ENCODE peak calls at places on chromosomes 12 and 14, in six cellular contexts. R, D, O, V, L and W are unnamed samples. For H3K4me1, the result is how much of the 10 kb centered on the place peaks cover.

GRCh38 chr14:22982013-22982476 is 306 bp downstream of the AJUBA start:
- DNase-seq in O (no peak), R (no peak), L (no peak), D (no peak), V (no peak), W (no peak)

GRCh38 chr12:128940974-128941373 is 87.7 kb downstream of the GLT1D1 start:
- DNase-seq in V (no peak), D (no peak), L (no peak), O (no peak), R (no peak), W (no peak)

GRCh38 chr12:51118706-51119105 is 35.3 kb upstream of the CSRNP2 start:
- DNase-seq in R (no peak), D (no peak), L (peak), O (no peak), V (peak), W (no peak)

GRCh38 chr12:13961983-13962382 is 19.4 kb downstream of the GRIN2B start:
- DNase-seq in L (no peak), D (no peak), V (no peak), R (no peak), O (no peak), W (no peak)

GRCh38 chr12:2631613-2632350 is 163.0 kb upstream of the FKBP4 start:
- DNase-seq in L (no peak), R (no peak), V (no peak), D (no peak), O (no peak), W (no peak)

GRCh38 chr12:38158428-38159091 is 158.0 kb upstream of the ALG10B start:
- DNase-seq in R (no peak), O (no peak), D (no peak), V (no peak), L (no peak), W (peak)

GRCh38 chr12:1739368-1739767 is 48.5 kb downstream of the ADIPOR2 start:
- DNase-seq in D (no peak), V (no peak), R (no peak), L (no peak), O (no peak), W (no peak)

GRCh38 chr14:95265106-95266094 is 54.3 kb downstream of the CLMN start:
- DNase-seq in D (peak), V (peak), O (no peak), L (peak), R (no peak), W (peak)

GRCh38 chr14:78074546-78074945 is 95.6 kb upstream of the NRXN3 start:
- DNase-seq in O (no peak), V (no peak), D (no peak), L (peak), R (no peak), W (no peak)

GRCh38 chr12:45282411-45282810 is 66.5 kb downstream of the ANO6 start:
- DNase-seq in L (no peak), V (no peak), O (no peak), R (no peak), D (no peak), W (peak)

GRCh38 chr14:106605548-106606448 is 1079.4 kb downstream of the TMEM121 start:
- DNase-seq in D (no peak), R (peak), O (no peak), V (no peak), L (no peak), W (peak)

GRCh38 chr12:107101651-107102050 is 8.3 kb upstream of the CRY1 start:
- DNase-seq in D (no peak), V (no peak), R (no peak), O (no peak), L (no peak), W (no peak)

DNA sequence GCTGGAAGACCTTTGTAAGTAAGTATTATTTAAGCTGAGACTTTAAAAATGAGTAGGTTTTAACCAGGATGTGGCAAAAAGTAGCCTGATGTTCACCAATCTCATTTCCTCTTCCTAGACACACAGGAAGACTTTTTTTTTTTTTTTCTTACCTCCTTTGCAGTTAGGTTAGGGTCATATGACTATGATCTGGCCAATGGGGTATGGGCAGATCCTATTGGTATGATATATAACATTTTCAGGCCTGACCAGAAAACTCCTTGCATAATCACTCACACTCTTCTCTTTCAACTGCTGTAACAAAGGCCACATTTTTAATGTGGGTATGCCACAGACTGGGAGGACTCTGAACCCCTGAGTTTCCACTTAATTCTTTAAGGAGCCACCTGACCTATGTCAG is 2.7 kb upstream of the RPS6KA5 start:
- DNase-seq in R (no peak), D (no peak), O (no peak), L (no peak), V (no peak), W (no peak)
- H3K4me1 ChIP-seq in R (under half), D (under half), O (under half), L (under half), V (under half), W (under half)

GRCh38 chr12:100675432-100675831 is 101.9 kb downstream of the GAS2L3 start:
- DNase-seq in R (no peak), D (peak), O (no peak), L (peak), V (no peak), W (no peak)

DNA sequence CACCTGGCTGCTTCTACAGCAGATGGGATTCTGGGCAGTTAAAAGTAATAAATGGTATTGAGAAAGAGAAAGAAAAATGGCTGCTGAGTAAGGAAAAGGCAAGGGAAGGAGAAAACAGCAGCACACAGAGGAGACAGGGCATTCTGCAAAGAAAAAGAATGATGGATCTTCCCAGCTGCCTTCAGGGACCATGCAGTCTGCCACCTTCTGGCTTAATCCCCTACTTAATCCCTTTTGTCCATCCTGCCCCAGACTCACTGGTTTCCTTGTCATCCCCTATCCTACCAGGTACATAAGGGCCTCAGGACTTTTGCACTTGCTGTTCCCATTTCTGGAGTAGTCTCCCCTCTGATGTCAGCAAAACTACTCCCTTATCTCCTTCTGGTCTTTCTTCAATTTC is 107.6 kb downstream of the GAS2L3 start:
- DNase-seq in V (no peak), L (no peak), D (no peak), R (no peak), O (no peak), W (no peak)
- H3K4me3 ChIP-seq in V (no peak), L (no peak), D (no peak), R (no peak), O (no peak), W (no peak)

DNA sequence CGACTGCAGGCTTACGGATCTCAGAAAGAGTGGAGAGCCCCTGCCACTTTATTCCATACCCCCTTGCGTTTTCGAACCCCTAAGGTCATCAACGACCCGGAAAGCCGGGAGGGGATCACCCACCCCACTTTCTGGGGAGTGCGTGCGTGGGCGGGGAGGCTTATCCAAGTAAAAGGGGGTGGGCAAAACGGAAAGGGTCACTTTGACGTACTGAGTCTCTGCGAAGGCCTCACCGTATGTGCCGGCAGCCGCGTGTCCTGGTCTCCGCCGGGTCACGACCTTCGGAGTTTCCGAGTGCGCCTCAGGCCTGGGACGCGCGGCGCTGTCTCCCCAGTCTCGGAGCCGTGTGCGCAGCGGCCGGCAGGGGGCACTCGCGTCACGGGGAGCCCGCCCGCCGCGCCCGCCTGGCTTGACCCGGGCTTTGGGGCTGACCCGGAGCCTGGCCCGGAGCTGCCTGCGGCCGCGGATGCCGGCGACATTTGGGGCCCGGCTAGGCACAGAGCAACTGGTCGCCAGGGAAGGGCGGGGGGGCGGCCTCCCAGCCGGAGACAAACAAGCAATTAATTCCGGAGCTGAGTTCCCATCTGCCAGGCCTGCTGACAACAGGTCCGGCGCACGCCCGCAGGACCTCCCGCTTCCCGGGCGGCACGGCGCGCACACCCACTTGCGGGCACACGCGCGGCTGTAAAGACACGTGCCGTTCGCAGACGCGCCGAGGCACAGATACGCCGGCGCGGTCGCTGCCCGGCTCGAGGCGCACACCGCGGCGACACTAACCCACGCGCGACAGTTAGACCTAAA is 890 bp upstream of the KIF26A start:
- DNase-seq in R (peak), L (no peak), V (no peak), O (peak), D (peak), W (peak)
- H3K9ac ChIP-seq in R (no peak), L (no peak), V (peak), O (peak), D (no peak), W (no peak)

DNA sequence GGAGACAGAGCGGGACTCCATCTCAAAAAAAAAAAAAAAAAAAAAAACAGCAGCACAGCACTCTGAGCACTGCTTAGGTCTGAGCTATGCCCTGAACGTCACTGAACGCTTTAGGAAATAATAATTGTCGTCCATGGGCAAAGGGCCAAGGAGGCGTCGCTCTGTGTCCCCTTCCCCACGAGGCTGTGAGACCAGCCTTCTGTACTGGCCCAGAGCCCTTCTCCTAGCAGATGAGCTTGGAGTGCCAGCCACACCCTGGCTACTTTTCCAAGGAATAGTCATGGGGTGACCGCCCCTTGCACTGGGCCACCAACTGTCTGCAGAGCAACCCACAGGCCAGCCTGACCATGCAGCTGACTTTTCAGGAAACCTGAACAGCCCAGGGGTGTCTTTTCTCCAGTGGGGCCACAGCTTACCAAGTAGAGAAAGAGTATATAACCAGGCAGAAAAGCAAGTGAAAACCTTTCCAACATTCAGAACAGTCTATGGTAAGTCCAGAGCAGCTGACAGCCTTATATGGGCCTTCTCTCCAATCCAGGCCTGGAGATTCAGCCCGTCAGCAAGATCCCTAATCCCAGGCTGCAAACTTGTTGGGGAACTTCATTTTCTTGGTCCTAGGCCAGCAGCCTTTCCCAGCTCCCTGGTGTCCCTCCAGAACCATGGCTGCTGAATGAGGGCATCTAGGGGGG is 28.5 kb downstream of the CD9 start:
- DNase-seq in D (no peak), V (no peak), R (no peak), L (no peak), O (no peak), W (peak)
- H3K4me1 ChIP-seq in D (half or more), V (half or more), R (under half), L (half or more), O (under half), W (half or more)

DNA sequence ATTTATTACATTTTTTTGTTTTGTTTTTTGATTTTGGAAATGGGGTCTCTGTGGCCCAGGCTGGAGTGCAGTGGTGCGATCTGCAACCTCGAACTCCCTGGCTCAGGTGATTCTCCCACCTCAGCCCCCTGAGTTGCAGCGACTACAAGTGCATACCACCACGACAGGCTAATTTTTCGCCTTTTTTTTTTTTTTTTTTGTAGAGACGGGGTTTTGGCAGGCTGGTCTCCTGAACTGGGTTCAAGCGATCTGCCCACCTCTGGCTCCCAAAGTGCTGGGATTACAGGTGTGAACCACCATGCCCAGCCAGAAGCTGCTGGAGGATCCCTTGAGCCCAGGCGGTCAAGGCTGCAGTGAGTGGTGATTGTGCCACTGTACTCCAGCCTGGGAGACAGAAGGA is 2.3 kb downstream of the MON2 start:
- DNase-seq in V (no peak), D (no peak), O (no peak), L (no peak), R (no peak), W (no peak)
- H3K4me3 ChIP-seq in V (no peak), D (peak), O (peak), L (peak), R (peak), W (no peak)

DNA sequence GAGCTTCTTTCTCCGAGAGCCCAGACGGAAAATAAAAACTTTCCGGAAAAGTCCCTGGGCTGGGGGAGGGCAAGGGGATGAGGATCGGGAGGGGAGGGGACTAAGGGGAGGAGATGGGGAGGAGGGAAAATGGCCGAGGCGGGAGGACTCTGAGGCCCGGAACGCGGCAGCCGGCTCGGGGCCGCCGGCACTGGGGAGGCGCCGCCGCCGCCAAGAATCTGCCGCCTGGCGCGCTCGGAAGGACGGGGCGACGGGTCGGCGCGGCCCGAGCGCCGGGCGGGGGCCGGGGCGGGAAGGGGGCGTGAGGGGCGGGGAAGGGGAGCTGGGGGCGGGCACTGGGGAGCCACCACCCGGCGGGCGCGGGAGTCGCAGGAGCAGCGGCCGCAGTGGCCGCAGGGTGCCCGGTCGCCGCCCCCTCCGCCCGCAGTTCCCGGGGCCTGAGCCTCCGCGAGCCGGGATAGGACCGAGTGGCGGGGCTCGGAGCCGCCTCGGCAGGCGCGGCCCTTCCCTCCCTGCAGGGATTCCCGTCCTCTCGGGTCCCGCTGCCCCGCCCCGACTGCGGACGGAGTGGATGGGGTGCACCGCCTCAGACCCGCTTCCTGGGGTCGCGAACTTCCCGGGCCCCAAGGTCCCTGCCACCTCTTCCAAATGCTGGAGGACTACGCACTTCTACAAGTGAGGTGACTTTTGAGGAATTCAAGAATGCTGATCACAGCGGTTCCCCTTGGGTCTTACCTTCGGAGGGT is at the start of gene PRKD1:
- DNase-seq in O (peak), D (peak), L (peak), V (no peak), R (peak), W (peak)
- H3K9ac ChIP-seq in O (peak), D (peak), L (peak), V (no peak), R (no peak), W (no peak)

GRCh38 chr12:124385219-124385969 is 90.5 kb downstream of the RFLNA start:
- DNase-seq in V (no peak), D (peak), L (peak), R (no peak), O (no peak), W (no peak)
- H3K4me1 ChIP-seq in V (half or more), D (under half), L (half or more), R (under half), O (under half), W (under half)

DNA sequence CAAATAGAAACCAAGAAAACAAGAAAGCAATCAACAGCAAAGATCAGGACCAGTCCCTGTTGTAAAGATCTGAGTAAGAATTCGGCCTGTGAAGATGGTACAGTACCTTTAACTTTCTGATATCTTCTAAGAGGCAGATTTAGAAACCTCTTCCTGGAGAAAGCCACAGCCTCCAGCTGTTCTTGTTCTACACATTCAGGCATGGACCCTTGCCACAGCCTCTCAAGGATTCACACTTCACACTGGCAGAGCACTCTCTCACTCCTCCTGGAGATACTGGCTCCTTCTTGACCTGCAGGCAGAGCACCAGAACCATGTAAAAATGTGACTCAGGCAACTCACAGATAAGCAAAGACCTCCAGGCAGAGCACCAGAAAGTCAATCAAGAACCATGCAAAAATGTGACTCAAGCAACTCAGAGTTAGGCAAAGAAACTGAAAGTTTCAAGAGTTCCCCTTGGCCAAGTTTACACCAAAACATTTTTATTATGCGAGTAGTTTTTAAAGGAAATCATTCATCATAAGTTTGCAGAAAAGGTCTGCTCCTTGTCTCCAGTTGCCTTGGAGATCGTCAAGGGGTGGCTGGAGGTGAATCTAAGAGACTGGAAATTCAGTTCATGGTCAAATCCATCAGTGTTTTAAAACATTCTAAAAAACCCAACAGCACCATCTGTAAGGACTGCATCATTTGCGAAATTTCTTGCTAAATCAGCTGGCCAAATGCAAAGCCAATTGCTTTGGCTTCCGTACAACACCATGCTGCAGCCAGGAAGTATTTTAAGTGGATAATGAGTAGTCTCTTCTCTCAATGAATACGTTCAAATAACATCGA is 119.3 kb upstream of the MDM1 start:
- DNase-seq in V (no peak), O (no peak), R (no peak), L (peak), D (peak), W (peak)
- H3K4me3 ChIP-seq in V (no peak), O (no peak), R (no peak), L (peak), D (peak), W (no peak)